ENCODE peak calls at places on chromosome 14, in five cellular contexts. N is suprapubic skin, U is heart left ventricle, W is right lobe of liver, V is Peyer's patch. H is an unnamed sample.

GRCh38 chr14:102645746-102646440 is 53.4 kb downstream of the RCOR1 start:
- DNase-seq in N (no peak), U (no peak), W (no peak), V (no peak), H (no peak)

GRCh38 chr14:79534703-79535353 is 676.5 kb downstream of the DIO2 start:
- DNase-seq in N (no peak), U (no peak), W (no peak), V (no peak), H (no peak)

GRCh38 chr14:104801284-104802119 is 601 bp downstream of the ZBTB42 start:
- DNase-seq in N (no peak), U (no peak), W (peak; percentile 71), V (peak; percentile 57), H (no peak)

GRCh38 chr14:102020058-102020971 is 55.9 kb downstream of the DYNC1H1 start:
- DNase-seq in N (no peak), U (no peak), W (no peak), V (no peak), H (no peak)

GRCh38 chr14:24975393-24975792 is 74.6 kb downstream of the STXBP6 start:
- DNase-seq in N (no peak), U (no peak), W (no peak), V (no peak), H (no peak)

GRCh38 chr14:94170151-94170550 is 4.0 kb upstream of the PPP4R4 start:
- DNase-seq in N (no peak), U (no peak), W (no peak), V (no peak), H (no peak)

GRCh38 chr14:97866664-97867063 is 1069.5 kb downstream of the VRK1 start:
- DNase-seq in N (no peak), U (no peak), W (no peak), V (no peak), H (no peak)

GRCh38 chr14:49505026-49505766 is 81.0 kb downstream of the RPS29 start:
- DNase-seq in N (no peak), U (no peak), W (no peak), V (no peak), H (no peak)

GRCh38 chr14:24858684-24859083 is 191.3 kb downstream of the STXBP6 start:
- DNase-seq in N (no peak), U (no peak), W (no peak), V (no peak), H (no peak)

GRCh38 chr14:94532462-94532861 is 23.2 kb upstream of the SERPINA12 start:
- DNase-seq in N (no peak), U (no peak), W (no peak), V (no peak), H (no peak)

GRCh38 chr14:91975763-91976162 is 28.3 kb upstream of the FBLN5 start:
- DNase-seq in N (no peak), U (no peak), W (no peak), V (no peak), H (no peak)

GRCh38 chr14:60179296-60179924 is 14.2 kb upstream of the DHRS7 start:
- DNase-seq in N (no peak), U (no peak), W (no peak), V (no peak), H (no peak)

GRCh38 chr14:91267965-91268437 is 23.5 kb upstream of the GPR68 start:
- DNase-seq in N (no peak), U (no peak), W (no peak), V (no peak), H (no peak)

GRCh38 chr14:76810953-76811400 is 1.7 kb downstream of the ANGEL1 start:
- DNase-seq in N (no peak), U (peak; percentile 27), W (peak; percentile 61), V (peak; percentile 50), H (peak; percentile 64)

GRCh38 chr14:76812422-76813383 is at the start of gene ANGEL1:
- DNase-seq in N (peak; percentile 98), U (peak; percentile 95), W (peak; percentile 99), V (peak; percentile 99), H (peak; percentile 95)

GRCh38 chr14:76810525-76810924 is 2.2 kb downstream of the ANGEL1 start:
- DNase-seq in N (no peak), U (no peak), W (no peak), V (no peak), H (no peak)

GRCh38 chr14:76811561-76811960 is 1.1 kb downstream of the ANGEL1 start:
- DNase-seq in N (no peak), U (no peak), W (no peak), V (no peak), H (no peak)

GRCh38 chr14:76812093-76812421 is 625 bp downstream of the ANGEL1 start:
- DNase-seq in N (no peak), U (no peak), W (no peak), V (no peak), H (peak; percentile 33)
- TF ChIP-seq POLR2A in N (no peak), U (no peak), W (no peak), V (no peak), H (no peak)

GRCh38 chr14:22505751-22506710 is 83.0 kb downstream of the DAD1 start:
- DNase-seq in N (no peak), U (no peak), W (no peak), V (peak; percentile 65), H (no peak)

GRCh38 chr14:22505309-22505708 is 83.7 kb downstream of the DAD1 start:
- DNase-seq in N (no peak), U (no peak), W (no peak), V (no peak), H (no peak)

GRCh38 chr14:22508662-22509035 is 80.4 kb downstream of the DAD1 start:
- DNase-seq in N (no peak), U (no peak), W (no peak), V (no peak), H (no peak)

GRCh38 chr14:22508150-22508457 is 80.9 kb downstream of the DAD1 start:
- DNase-seq in N (no peak), U (no peak), W (no peak), V (no peak), H (no peak)

GRCh38 chr14:22506778-22507351 is 82.2 kb downstream of the DAD1 start:
- DNase-seq in N (no peak), U (no peak), W (no peak), V (no peak), H (no peak)
- H3K4me3 ChIP-seq in N (no peak overlapping the region), U (no peak overlapping the region), W (no peak overlapping the region), V (no peak overlapping the region), H (no peak overlapping the region)

GRCh38 chr14:73817020-73817419 is 34.6 kb upstream of the PTGR2 start:
- DNase-seq in N (no peak), U (no peak), W (no peak), V (peak; percentile 19), H (no peak)
- TF ChIP-seq POLR2A in N (no peak), U (no peak), W (no peak), V (no peak), H (no peak)

GRCh38 chr14:33946679-33947078 is 4.2 kb downstream of the EGLN3 start:
- DNase-seq in N (no peak), U (no peak), W (no peak), V (no peak), H (no peak)
- H3K4me3 ChIP-seq in N (peak overlapping the region; percentile 10), U (no peak overlapping the region), W (no peak overlapping the region), V (no peak overlapping the region), H (no peak overlapping the region)

DNA sequence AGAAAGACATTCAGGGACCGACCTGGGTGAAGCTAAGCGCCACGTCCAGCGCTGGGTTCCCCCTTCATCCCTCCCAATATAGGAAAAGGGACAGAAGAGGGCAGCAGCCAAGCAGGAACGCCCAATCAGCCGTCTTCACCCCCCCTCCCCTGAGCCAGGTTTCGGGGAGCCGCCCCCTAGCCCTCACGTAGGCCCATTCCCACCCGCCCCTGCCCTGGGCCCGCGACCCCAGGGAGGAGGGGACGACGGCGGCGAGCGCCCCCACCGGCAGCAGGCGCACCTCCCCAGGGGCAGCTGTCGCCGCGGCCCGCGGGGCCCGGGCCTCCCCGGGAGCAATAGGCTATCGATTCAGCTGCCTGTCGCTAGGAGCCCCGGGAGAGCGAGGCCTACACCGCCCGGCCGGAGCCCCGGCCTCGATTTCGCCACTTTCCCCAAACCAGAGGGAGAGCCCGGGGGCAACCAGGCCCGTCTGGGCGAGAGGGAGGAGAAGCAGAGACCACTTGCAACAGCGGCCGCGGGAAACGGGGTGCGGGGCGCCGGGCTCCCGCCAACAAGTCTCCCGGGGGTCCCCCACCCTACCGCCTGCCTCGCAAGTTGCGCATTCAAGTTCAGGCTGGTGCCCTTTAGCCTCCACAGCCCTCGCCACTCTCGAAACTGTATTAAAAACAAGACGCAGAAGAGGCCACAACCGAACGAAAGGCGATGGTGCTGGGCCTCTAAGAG is 1.3 kb downstream of the DCAF5 start:
- DNase-seq in N (peak; percentile 83), U (peak; percentile 76), W (peak; percentile 77), V (peak; percentile 84), H (peak; percentile 83)
- TF ChIP-seq POLR2A in N (peak; percentile 9), U (peak; percentile 23), W (no peak), V (no peak), H (no peak)

DNA sequence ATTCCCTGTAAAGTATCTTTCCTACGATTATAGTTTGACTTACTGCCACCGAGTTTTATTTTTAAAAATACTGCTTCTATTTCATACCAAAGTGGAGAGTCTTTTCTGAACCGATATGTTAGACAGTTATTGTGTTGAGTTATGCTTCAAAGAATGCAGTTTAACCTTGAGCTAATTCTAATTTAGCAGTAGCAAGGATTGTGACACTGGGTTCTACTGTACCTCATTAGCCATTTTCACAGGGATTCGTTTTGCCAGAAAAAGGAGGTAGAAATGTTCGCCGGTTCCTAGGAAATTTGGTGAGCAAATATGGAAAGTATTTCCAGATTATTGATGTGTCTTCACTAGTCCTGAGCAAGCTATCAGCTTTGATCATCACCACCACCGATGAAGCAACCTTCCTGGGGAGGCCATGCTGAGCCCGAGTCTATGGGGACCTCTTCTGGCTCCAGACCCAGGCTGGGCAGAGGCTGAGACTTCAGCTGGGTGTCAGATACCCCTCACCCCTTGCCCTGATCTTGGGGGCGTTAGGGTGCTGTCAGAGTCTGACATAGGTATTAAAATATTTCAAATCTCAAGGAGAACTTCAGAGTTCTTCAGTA is 13.6 kb downstream of the GLRX5 start:
- DNase-seq in N (no peak), U (no peak), W (no peak), V (no peak), H (no peak)
- H3K4me3 ChIP-seq in N (no peak overlapping the region), U (no peak overlapping the region), W (no peak overlapping the region), V (no peak overlapping the region), H (no peak overlapping the region)